ENCODE peak calls at places on chromosomes 16 and 17, in five cellular contexts. One of them, this sample, is unnamed.

GRCh38 chr17:30554839-30555751 is 77.9 kb downstream of the GOSR1 start:
- DNase-seq in LoVo: no peak
- DNase-seq in non-pigmented ciliary epithelial cell: no peak
- DNase-seq in left colon: peak
- DNase-seq in cardiac septum: peak
- DNase-seq in this sample: no peak

GRCh38 chr16:1915732-1916653 is 2.2 kb downstream of the HS3ST6 start:
- DNase-seq in LoVo: no peak
- DNase-seq in non-pigmented ciliary epithelial cell: no peak
- DNase-seq in left colon: no peak
- DNase-seq in cardiac septum: no peak
- DNase-seq in this sample: no peak

GRCh38 chr17:17305282-17305801 is 2.2 kb downstream of the NT5M start:
- DNase-seq in LoVo: no peak
- DNase-seq in non-pigmented ciliary epithelial cell: no peak
- DNase-seq in left colon: no peak
- DNase-seq in cardiac septum: no peak
- DNase-seq in this sample: no peak

GRCh38 chr17:39123627-39124026 is 27.8 kb downstream of the PLXDC1 start:
- DNase-seq in LoVo: no peak
- DNase-seq in non-pigmented ciliary epithelial cell: no peak
- DNase-seq in left colon: no peak
- DNase-seq in cardiac septum: no peak
- DNase-seq in this sample: no peak

GRCh38 chr17:3870871-3871306 is 22.0 kb downstream of the CAMKK1 start:
- DNase-seq in LoVo: no peak
- DNase-seq in non-pigmented ciliary epithelial cell: no peak
- DNase-seq in left colon: peak
- DNase-seq in cardiac septum: no peak
- DNase-seq in this sample: no peak

GRCh38 chr16:62029947-62030346 is 6.3 kb downstream of the CDH8 start:
- DNase-seq in LoVo: no peak
- DNase-seq in non-pigmented ciliary epithelial cell: no peak
- DNase-seq in left colon: no peak
- DNase-seq in cardiac septum: no peak
- DNase-seq in this sample: no peak

GRCh38 chr17:43974541-43975315 is 21.0 kb upstream of the PYY start:
- DNase-seq in LoVo: no peak
- DNase-seq in non-pigmented ciliary epithelial cell: no peak
- DNase-seq in left colon: no peak
- DNase-seq in cardiac septum: no peak
- DNase-seq in this sample: no peak

GRCh38 chr16:75624921-75625334 is 1.8 kb upstream of the ADAT1 start:
- DNase-seq in LoVo: peak
- DNase-seq in non-pigmented ciliary epithelial cell: no peak
- DNase-seq in left colon: no peak
- DNase-seq in cardiac septum: no peak
- DNase-seq in this sample: no peak

GRCh38 chr16:29992371-29992967 is 2.9 kb downstream of the HIRIP3 start:
- DNase-seq in LoVo: no peak
- DNase-seq in non-pigmented ciliary epithelial cell: no peak
- DNase-seq in left colon: no peak
- DNase-seq in cardiac septum: no peak
- DNase-seq in this sample: no peak

GRCh38 chr17:65173284-65173793 is 36.2 kb downstream of the RGS9 start:
- DNase-seq in LoVo: no peak
- DNase-seq in non-pigmented ciliary epithelial cell: no peak
- DNase-seq in left colon: peak
- DNase-seq in cardiac septum: no peak
- DNase-seq in this sample: peak

GRCh38 chr16:69904495-69905170 is 46.5 kb upstream of the CLEC18A start:
- DNase-seq in LoVo: no peak
- DNase-seq in non-pigmented ciliary epithelial cell: no peak
- DNase-seq in left colon: peak
- DNase-seq in cardiac septum: peak
- DNase-seq in this sample: no peak

GRCh38 chr16:84518804-84519341 is 14.4 kb upstream of the MEAK7 start:
- DNase-seq in LoVo: no peak
- DNase-seq in non-pigmented ciliary epithelial cell: no peak
- DNase-seq in left colon: peak
- DNase-seq in cardiac septum: no peak
- DNase-seq in this sample: peak

GRCh38 chr17:39244016-39244599 is 18.4 kb upstream of the STAC2 start:
- DNase-seq in LoVo: no peak
- DNase-seq in non-pigmented ciliary epithelial cell: no peak
- DNase-seq in left colon: no peak
- DNase-seq in cardiac septum: no peak
- DNase-seq in this sample: no peak

GRCh38 chr16:50202926-50203624 is 50.0 kb downstream of the TENT4B start:
- DNase-seq in LoVo: peak
- DNase-seq in non-pigmented ciliary epithelial cell: no peak
- DNase-seq in left colon: no peak
- DNase-seq in cardiac septum: no peak
- DNase-seq in this sample: no peak

GRCh38 chr17:57269598-57270255 is 13.4 kb downstream of the MSI2 start:
- DNase-seq in LoVo: no peak
- DNase-seq in non-pigmented ciliary epithelial cell: no peak
- DNase-seq in left colon: no peak
- DNase-seq in cardiac septum: no peak
- DNase-seq in this sample: no peak

GRCh38 chr16:58123896-58124600 is 5.1 kb downstream of the CFAP20 start:
- DNase-seq in LoVo: no peak
- DNase-seq in non-pigmented ciliary epithelial cell: no peak
- DNase-seq in left colon: no peak
- DNase-seq in cardiac septum: no peak
- DNase-seq in this sample: no peak

GRCh38 chr16:73771196-73771595 is 525.4 kb upstream of the PSMD7 start:
- DNase-seq in LoVo: no peak
- DNase-seq in non-pigmented ciliary epithelial cell: no peak
- DNase-seq in left colon: no peak
- DNase-seq in cardiac septum: no peak
- DNase-seq in this sample: no peak

GRCh38 chr16:1323296-1324239 is 9.9 kb upstream of the BAIAP3 start:
- DNase-seq in LoVo: no peak
- DNase-seq in non-pigmented ciliary epithelial cell: no peak
- DNase-seq in left colon: no peak
- DNase-seq in cardiac septum: no peak
- DNase-seq in this sample: no peak

GRCh38 chr17:30267625-30268024 is 24.1 kb downstream of the BLMH start:
- DNase-seq in LoVo: no peak
- DNase-seq in non-pigmented ciliary epithelial cell: peak
- DNase-seq in left colon: no peak
- DNase-seq in cardiac septum: no peak
- DNase-seq in this sample: no peak

This sample was measured in NCI-H1105.